ENCODE peak calls at places on chromosomes 1 and 21, in six cellular contexts. A is lung microvascular endothelial cell; C is activated CD8-positive, alpha-beta memory T cell treated with anti-CD3 and anti-CD28 coated beads, Interleukin-2, amount 50 U/mL, for 4 hours; Z is activated T-cell treated with anti-CD3 and anti-CD28 coated beads for 24 hours; Q is EH; O is MCF 10A. T is an unnamed sample.
A peak's percentile ranks its signal among the peaks of the same experiment; 100 is the strongest.

GRCh38 chr1:36965301-36966159 is 68.8 kb downstream of the GRIK3 start:
- DNase-seq in C (no peak), A (no peak), Z (no peak), Q (no peak), O (no peak), T (no peak)

GRCh38 chr1:118481091-118481490 is 296.1 kb upstream of the SPAG17 start:
- DNase-seq in Q (no peak), C (no peak), A (no peak), O (no peak), Z (no peak), T (no peak)

GRCh38 chr1:100502052-100502792 is 35.7 kb upstream of the GPR88 start:
- DNase-seq in O (peak; percentile 68), Q (peak; percentile 3), Z (no peak), C (no peak), A (no peak), T (no peak)

GRCh38 chr1:22500476-22500875 is 48.8 kb downstream of the ZBTB40 start:
- DNase-seq in Z (no peak), C (no peak), A (peak; percentile 67), Q (peak; percentile 76), O (peak; percentile 71), T (peak; percentile 97)

GRCh38 chr1:59178339-59178744 is 118.6 kb upstream of the FGGY start:
- DNase-seq in A (no peak), Z (no peak), O (no peak), C (no peak), Q (peak; percentile 49), T (no peak)

GRCh38 chr21:41726970-41727783 is 39.7 kb downstream of the RIPK4 start:
- DNase-seq in C (no peak), A (no peak), Z (no peak), Q (peak; percentile 90), O (peak; percentile 92), T (no peak)

GRCh38 chr1:109914587-109915240 is 4.1 kb downstream of the CSF1 start:
- DNase-seq in A (no peak), C (no peak), Q (peak; percentile 79), O (peak; percentile 85), Z (no peak), T (no peak)

GRCh38 chr1:237235080-237235479 is 193.1 kb downstream of the RYR2 start:
- DNase-seq in Q (no peak), O (no peak), A (no peak), C (no peak), Z (no peak), T (no peak)

GRCh38 chr1:95252422-95252821 is 18.4 kb downstream of the RWDD3 start:
- DNase-seq in C (no peak), Z (no peak), Q (no peak), O (no peak), A (no peak), T (no peak)

GRCh38 chr21:41972511-41973205 is 18.8 kb upstream of the C2CD2 start:
- DNase-seq in O (no peak), A (no peak), C (no peak), Q (no peak), Z (no peak), T (no peak)

GRCh38 chr1:6157132-6157527 is 23.0 kb downstream of the CHD5 start:
- DNase-seq in Q (peak; percentile 9), Z (no peak), A (no peak), O (peak; percentile 16), C (no peak), T (no peak)

GRCh38 chr1:197268012-197268411 is at the start of gene CRB1:
- DNase-seq in Z (no peak), Q (peak; percentile 7), O (no peak), C (no peak), A (no peak), T (no peak)

GRCh38 chr21:41895643-41896493 is 16.7 kb upstream of the PRDM15 start:
- DNase-seq in Q (no peak), A (no peak), O (no peak), Z (peak; percentile 48), C (peak; percentile 59), T (peak; percentile 29)

GRCh38 chr1:57440096-57440495 is 16.2 kb upstream of the DAB1 start:
- DNase-seq in Z (no peak), O (no peak), C (no peak), Q (no peak), A (no peak), T (no peak)

GRCh38 chr1:169538998-169539871 is 47.0 kb downstream of the F5 start:
- DNase-seq in O (peak; percentile 95), Z (no peak), C (no peak), Q (peak; percentile 66), A (no peak), T (no peak)

GRCh38 chr21:42694751-42695150 is 41.3 kb downstream of the PDE9A start:
- DNase-seq in A (no peak), Z (no peak), O (no peak), C (no peak), Q (no peak), T (no peak)

GRCh38 chr1:175132456-175132855 is 60.1 kb downstream of the KIAA0040 start:
- DNase-seq in O (no peak), C (no peak), A (no peak), Q (peak; percentile 94), Z (no peak), T (no peak)

GRCh38 chr1:244150071-244150470 is 99.0 kb downstream of the ZBTB18 start:
- DNase-seq in Z (no peak), O (no peak), C (no peak), Q (peak; percentile 34), A (no peak), T (peak; percentile 3)

GRCh38 chr21:33988237-33988835 is 72.7 kb upstream of the ATP5PO start:
- DNase-seq in O (no peak), Z (no peak), C (no peak), A (no peak), Q (no peak), T (no peak)

GRCh38 chr1:67713071-67713806 is 28.2 kb downstream of the GADD45A start:
- DNase-seq in Z (no peak), A (peak; percentile 95), Q (peak; percentile 90), C (no peak), O (peak; percentile 85), T (peak; percentile 92)

GRCh38 chr1:153922076-153922837 is 515 bp downstream of the GATAD2B start:
- DNase-seq in Z (peak; percentile 56), O (peak; percentile 84), C (no peak), A (no peak), Q (peak; percentile 22), T (no peak)

GRCh38 chr1:209704584-209704983 is at the start of gene HSD11B1:
- DNase-seq in O (peak; percentile 94), C (no peak), Z (no peak), Q (peak; percentile 66), A (no peak), T (no peak)